ENCODE peak calls at places on chromosome 22, in seven cellular contexts. N is K562, Q is SK-N-SH, H is neural progenitor cell, M is IMR-90, S is mesendoderm, D is neuronal stem cell. G is an unnamed sample.

GRCh38 chr22:24518774-24519485 is 23.8 kb downstream of the UPB1 start:
- DNase-seq in M (no peak), N (no peak), H (no peak), S (no peak), D (no peak), Q (no peak), G (no peak)

GRCh38 chr22:29479417-29480261 is at the start of gene NEFH:
- DNase-seq in S (no peak), M (no peak), Q (peak), H (peak), N (peak), D (no peak), G (no peak)

GRCh38 chr22:23789121-23789520 is 2.4 kb downstream of the SMARCB1 start:
- DNase-seq in N (no peak), S (peak), M (no peak), D (no peak), H (peak), Q (no peak), G (no peak)

GRCh38 chr22:23302171-23303002 is 122.1 kb downstream of the BCR start:
- DNase-seq in S (no peak), D (no peak), M (no peak), Q (no peak), H (no peak), N (peak), G (no peak)

GRCh38 chr22:49553518-49554295 is 274.0 kb downstream of the BRD1 start:
- DNase-seq in N (no peak), D (peak), M (no peak), Q (no peak), H (peak), S (peak), G (no peak)

GRCh38 chr22:32587449-32587848 is 112.8 kb downstream of the FBXO7 start:
- DNase-seq in M (no peak), N (no peak), D (no peak), H (no peak), S (no peak), Q (no peak), G (no peak)

GRCh38 chr22:45321827-45322226 is 12.1 kb downstream of the FAM118A start:
- DNase-seq in D (no peak), S (no peak), H (no peak), N (no peak), Q (no peak), M (no peak), G (no peak)

GRCh38 chr22:49161002-49161850 is 666.4 kb downstream of the BRD1 start:
- DNase-seq in M (no peak), S (no peak), H (no peak), N (no peak), Q (no peak), D (no peak), G (no peak)

GRCh38 chr22:25357056-25357455 is 137.6 kb downstream of the CRYBB2 start:
- DNase-seq in M (no peak), N (no peak), D (no peak), Q (no peak), H (no peak), S (no peak), G (no peak)

GRCh38 chr22:46425011-46425410 is 89.5 kb downstream of the TRMU start:
- DNase-seq in H (no peak), M (peak), D (no peak), N (no peak), S (no peak), Q (no peak), G (no peak)

GRCh38 chr22:24699861-24700260 is 74.7 kb downstream of the PIWIL3 start:
- DNase-seq in S (no peak), M (no peak), N (no peak), Q (no peak), D (no peak), H (no peak), G (no peak)

GRCh38 chr22:46587492-46588278 is 32.5 kb upstream of the GRAMD4 start:
- DNase-seq in M (no peak), D (no peak), Q (peak), S (no peak), H (no peak), N (no peak), G (peak)

GRCh38 chr22:38126928-38127668 is 16.6 kb upstream of the BAIAP2L2 start:
- DNase-seq in S (no peak), D (no peak), M (no peak), N (peak), H (peak), Q (no peak), G (no peak)

GRCh38 chr22:17130199-17130598 is 9.0 kb upstream of the TMEM121B start:
- DNase-seq in H (no peak), M (peak), N (no peak), Q (no peak), D (no peak), S (no peak), G (no peak)

GRCh38 chr22:30245985-30246901 is at the start of gene LIF:
- DNase-seq in D (no peak), N (peak), Q (peak), H (peak), M (peak), S (peak), G (peak)

GRCh38 chr22:46148885-46149492 is 1.3 kb upstream of the PPARA start:
- DNase-seq in S (no peak), D (no peak), Q (no peak), N (no peak), M (no peak), H (no peak), G (no peak)

GRCh38 chr22:32204211-32204855 is 540 bp downstream of the RFPL2 start:
- DNase-seq in Q (peak), S (peak), H (peak), N (no peak), D (no peak), M (no peak), G (no peak)

GRCh38 chr22:17767236-17768065 is 6.8 kb downstream of the BID start:
- DNase-seq in H (no peak), S (no peak), N (no peak), M (no peak), D (no peak), Q (no peak), G (no peak)

GRCh38 chr22:27170491-27170890 is 513.1 kb downstream of the MIAT start:
- DNase-seq in Q (no peak), M (peak), D (no peak), S (no peak), H (no peak), N (no peak), G (no peak)

GRCh38 chr22:24247011-24247507 is 2.2 kb upstream of the GGT5 start:
- DNase-seq in S (no peak), M (peak), N (peak), H (no peak), D (no peak), Q (peak), G (no peak)

GRCh38 chr22:49929553-49929979 is 11.1 kb downstream of the CRELD2 start:
- DNase-seq in M (no peak), D (peak), H (peak), S (no peak), Q (peak), N (peak), G (peak)

GRCh38 chr22:39614442-39614841 is 43.9 kb downstream of the CACNA1I start:
- DNase-seq in M (no peak), H (no peak), Q (no peak), D (no peak), N (no peak), S (no peak), G (no peak)

GRCh38 chr22:23183107-23183698 is 2.9 kb downstream of the BCR start:
- DNase-seq in H (peak), N (peak), S (peak), M (peak), D (peak), Q (peak), G (peak)

GRCh38 chr22:46574993-46575914 is 37.8 kb upstream of the CELSR1 start:
- DNase-seq in H (peak), M (no peak), D (no peak), N (no peak), Q (peak), S (peak), G (peak)

DNA sequence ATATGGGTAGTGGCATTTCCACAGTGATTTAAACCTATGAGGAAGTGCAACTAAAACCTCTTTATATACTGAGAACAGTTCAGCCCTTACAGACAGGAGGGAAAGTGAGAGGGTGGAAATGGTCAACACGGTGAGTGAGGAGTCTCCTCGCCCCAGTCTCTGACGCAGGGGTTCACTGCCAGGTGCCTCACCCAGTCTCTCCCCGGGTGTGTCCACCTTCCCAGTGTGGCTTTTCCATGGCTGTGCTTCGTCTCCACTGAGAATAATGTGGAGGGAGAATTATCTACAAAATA is 116.6 kb upstream of the TOP3B start:
- DNase-seq in N (peak), H (no peak), Q (no peak), D (no peak), S (no peak), M (no peak), G (peak)
- H3K4me2 ChIP-seq in N (no peak), H (no peak), Q (no peak), D (no peak), S (no peak), M (no peak), G (peak)

GRCh38 chr22:22059476-22060002 is 77.0 kb upstream of the TOP3B start:
- DNase-seq in S (no peak), H (peak), Q (no peak), D (no peak), M (no peak), N (no peak), G (no peak)
- H3K4me2 ChIP-seq in S (no peak), H (peak), Q (no peak), D (no peak), M (no peak), N (no peak), G (no peak)

GRCh38 chr22:20205964-20206708 is 55.3 kb upstream of the CCDC188 start:
- DNase-seq in N (peak), S (peak), Q (no peak), M (peak), D (no peak), H (no peak), G (peak)

GRCh38 chr22:20204281-20204680 is 53.4 kb upstream of the CCDC188 start:
- DNase-seq in M (no peak), S (no peak), H (no peak), D (no peak), N (no peak), Q (no peak), G (no peak)

GRCh38 chr22:20205464-20205963 is 54.7 kb upstream of the CCDC188 start:
- DNase-seq in Q (no peak), D (no peak), H (no peak), S (no peak), M (no peak), N (no peak), G (no peak)

GRCh38 chr22:20203142-20204099 is 52.6 kb upstream of the CCDC188 start:
- DNase-seq in Q (peak), H (peak), S (peak), N (no peak), D (peak), M (peak), G (no peak)

GRCh38 chr22:20204821-20205220 is 54.0 kb upstream of the CCDC188 start:
- DNase-seq in D (no peak), Q (no peak), H (no peak), S (no peak), M (no peak), N (no peak), G (no peak)
- H3K4me2 ChIP-seq in D (no peak), Q (no peak), H (no peak), S (no peak), M (no peak), N (no peak), G (no peak)

GRCh38 chr22:44024288-44024908 is at the start of gene PARVB:
- DNase-seq in Q (peak), D (no peak), N (peak), M (no peak), S (no peak), H (peak), G (peak)

GRCh38 chr22:44026630-44027511 is 2.8 kb downstream of the PARVB start:
- DNase-seq in H (no peak), D (no peak), N (peak), S (no peak), Q (no peak), M (peak), G (peak)

GRCh38 chr22:44028091-44028490 is 4.0 kb downstream of the PARVB start:
- DNase-seq in N (no peak), S (no peak), M (no peak), Q (no peak), D (no peak), H (no peak), G (no peak)

GRCh38 chr22:44025171-44026065 is 1.3 kb downstream of the PARVB start:
- DNase-seq in S (no peak), D (no peak), Q (no peak), N (peak), M (no peak), H (no peak), G (peak)

DNA sequence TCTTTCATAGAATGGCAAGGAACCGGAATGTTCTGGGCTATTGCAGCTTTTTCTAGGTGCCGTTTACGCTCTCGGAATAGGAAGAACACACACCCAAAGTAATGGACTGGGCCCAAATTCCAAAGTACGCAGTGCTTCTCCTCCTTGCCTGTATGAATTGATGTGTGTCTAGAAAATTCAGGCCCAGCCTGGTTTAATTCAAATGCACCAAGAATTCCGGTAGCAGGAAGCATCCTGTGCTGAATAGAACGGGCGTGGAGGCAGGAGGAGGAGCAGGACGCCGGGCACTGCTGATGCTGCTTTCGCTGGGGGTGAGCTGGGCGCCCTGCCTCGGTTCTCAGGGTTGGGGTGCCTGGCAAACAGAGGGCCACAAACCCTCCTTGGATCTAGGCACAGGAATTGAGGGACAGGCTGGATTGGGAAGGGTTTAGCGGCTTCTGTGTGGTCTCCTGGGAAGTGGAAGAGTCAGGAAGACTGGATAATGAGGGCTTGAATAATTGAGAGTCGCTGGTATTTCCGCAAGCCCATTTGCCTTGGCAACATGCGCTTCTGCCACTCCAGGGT is 2.0 kb downstream of the PARVB start:
- DNase-seq in S (no peak), N (no peak), M (no peak), H (no peak), Q (no peak), D (no peak), G (no peak)
- H3K4me2 ChIP-seq in S (no peak), N (peak), M (no peak), H (no peak), Q (no peak), D (no peak), G (peak)